ENCODE peak calls at places on chromosomes 13 and 19, in four cellular contexts. P is heart left ventricle, H is spleen, L is mammary epithelial cell. Z is an unnamed sample. For H3K4me1, the result is how much of the 10 kb centered on the place peaks cover.

GRCh38 chr13:44273991-44274810 is 99.4 kb upstream of the SERP2 start:
- DNase-seq in L (no peak), H (peak), P (no peak), Z (peak)

GRCh38 chr19:35869327-35870123 is 1.2 kb downstream of the APLP1 start:
- DNase-seq in P (peak), H (peak), L (peak), Z (peak)

GRCh38 chr19:33809960-33810359 is 13.3 kb downstream of the KCTD15 start:
- DNase-seq in P (no peak), H (peak), L (no peak), Z (no peak)

GRCh38 chr19:10805758-10806247 is 30.2 kb downstream of the TMED1 start:
- DNase-seq in P (no peak), H (no peak), L (no peak), Z (no peak)

GRCh38 chr13:86907116-86907515 is 764.1 kb upstream of the SLITRK5 start:
- DNase-seq in L (no peak), H (no peak), P (no peak), Z (no peak)

GRCh38 chr19:52748336-52748950 is 13.6 kb upstream of the ZNF611 start:
- DNase-seq in P (no peak), L (peak), H (no peak), Z (peak)

GRCh38 chr19:43526884-43527859 is at the start of gene ETHE1:
- DNase-seq in L (peak), H (peak), P (peak), Z (peak)

GRCh38 chr19:23436318-23436717 is 41.0 kb upstream of the ZNF91 start:
- DNase-seq in H (no peak), L (no peak), P (no peak), Z (peak)

GRCh38 chr13:42747399-42747873 is 33.9 kb upstream of the FAM216B start:
- DNase-seq in L (peak), P (no peak), H (no peak), Z (peak)

GRCh38 chr19:21202865-21203494 is 61.1 kb downstream of the ZNF431 start:
- DNase-seq in P (no peak), L (peak), H (no peak), Z (peak)

GRCh38 chr19:39127812-39128510 is 2.4 kb downstream of the PAK4 start:
- DNase-seq in L (no peak), P (no peak), H (no peak), Z (no peak)

GRCh38 chr19:36213793-36214387 is 575 bp downstream of the ZNF565 start:
- DNase-seq in P (no peak), H (no peak), L (no peak), Z (peak)

GRCh38 chr13:63209330-63210017 is 1793.8 kb upstream of the PCDH20 start:
- DNase-seq in L (no peak), H (no peak), P (no peak), Z (no peak)

GRCh38 chr13:50448535-50448981 is 394.9 kb downstream of the DLEU7 start:
- DNase-seq in L (peak), P (no peak), H (no peak), Z (peak)

GRCh38 chr13:19713186-19713965 is 69.4 kb downstream of the PSPC1 start:
- DNase-seq in H (no peak), L (peak), P (no peak), Z (peak)

GRCh38 chr19:55216461-55217198 is 7.3 kb upstream of the PTPRH start:
- DNase-seq in L (peak), P (peak), H (peak), Z (peak)

GRCh38 chr19:32178401-32178800 is 167.0 kb upstream of the ZNF507 start:
- DNase-seq in P (no peak), L (no peak), H (no peak), Z (no peak)

GRCh38 chr19:45146251-45146650 is 14.5 kb downstream of the NKPD1 start:
- DNase-seq in P (no peak), H (no peak), L (no peak), Z (no peak)

GRCh38 chr13:85379433-85379832 is 419.8 kb downstream of the SLITRK6 start:
- DNase-seq in P (no peak), L (no peak), H (no peak), Z (no peak)

GRCh38 chr19:58001895-58002369 is 688 bp downstream of the ZNF606 start:
- DNase-seq in H (no peak), L (no peak), P (no peak), Z (no peak)

GRCh38 chr19:11420429-11420893 is 1.3 kb upstream of the RGL3 start:
- DNase-seq in H (peak), L (no peak), P (peak), Z (no peak)

GRCh38 chr19:29783627-29784190 is 28.1 kb upstream of the CCNE1 start:
- DNase-seq in H (no peak), P (no peak), L (no peak), Z (no peak)

GRCh38 chr13:108962652-108963051 is 333.2 kb downstream of the MYO16 start:
- DNase-seq in P (no peak), H (no peak), L (no peak), Z (no peak)

DNA sequence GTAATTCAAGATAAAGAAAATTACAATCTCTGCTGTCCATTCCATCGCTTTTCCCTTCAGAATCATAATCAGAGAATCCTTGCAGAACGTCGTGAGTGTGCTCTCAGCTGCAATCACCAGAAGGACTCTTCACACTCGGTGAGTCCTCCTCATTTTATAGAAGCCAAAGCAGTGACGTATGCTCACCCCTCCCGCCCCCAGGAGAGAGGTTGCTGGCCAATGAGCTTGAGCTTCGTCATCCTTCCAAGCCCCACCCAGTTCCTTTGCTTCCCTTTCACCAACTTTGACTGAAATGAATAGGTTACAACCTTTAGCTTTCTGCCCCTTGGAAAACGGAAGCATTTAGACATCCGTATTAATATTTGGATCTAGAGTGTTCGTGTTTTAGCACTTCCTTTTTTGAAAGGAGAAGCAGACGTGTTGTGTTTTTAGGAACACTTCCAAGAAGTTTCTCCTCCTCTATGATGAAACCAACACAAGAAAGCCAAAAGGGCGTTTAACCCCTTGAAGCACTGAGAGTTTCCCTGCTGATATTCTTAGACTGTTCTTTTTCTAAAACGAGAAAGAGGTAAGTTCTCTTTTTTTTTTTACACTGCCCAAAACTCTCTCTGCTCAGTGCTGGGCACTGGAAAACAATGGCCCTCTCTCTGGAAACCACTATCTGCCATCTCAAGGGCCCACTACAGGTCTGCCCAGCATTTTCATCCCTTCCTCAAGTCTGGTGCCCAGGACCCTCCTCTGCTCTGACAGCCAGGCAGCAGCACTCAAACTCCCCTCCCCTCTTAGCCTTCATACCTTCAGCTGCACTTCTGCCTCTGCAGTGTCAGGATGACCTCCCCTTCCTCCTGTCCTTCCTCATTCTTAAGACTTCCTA is 44.3 kb upstream of the CEACAM21 start:
- DNase-seq in L (peak), P (peak), H (peak), Z (no peak)
- H3K4me1 ChIP-seq in L (under half), P (under half), H (half or more), Z (under half)

GRCh38 chr13:21849323-21849722 is 178.4 kb downstream of the FGF9 start:
- DNase-seq in H (no peak), P (no peak), L (peak), Z (peak)
- H3K4me3 ChIP-seq in H (no peak), P (no peak), L (no peak), Z (no peak)

GRCh38 chr13:51924756-51925544 is 63.2 kb downstream of the CCDC70 start:
- DNase-seq in L (no peak), H (no peak), P (no peak), Z (no peak)

GRCh38 chr13:51925865-51926527 is 64.2 kb downstream of the CCDC70 start:
- DNase-seq in H (no peak), P (no peak), L (no peak), Z (no peak)

GRCh38 chr13:51921790-51922740 is 60.3 kb downstream of the CCDC70 start:
- DNase-seq in P (no peak), H (no peak), L (no peak), Z (no peak)

GRCh38 chr13:51922771-51923480 is 61.2 kb downstream of the CCDC70 start:
- DNase-seq in H (no peak), P (no peak), L (no peak), Z (no peak)

GRCh38 chr13:51923983-51924539 is 62.3 kb downstream of the CCDC70 start:
- DNase-seq in H (no peak), P (no peak), L (no peak), Z (peak)
- TF ChIP-seq CTCF in H (no peak), P (no peak), L (peak), Z (peak)

GRCh38 chr13:28333204-28333900 is 161.6 kb downstream of the FLT1 start:
- DNase-seq in L (no peak), H (no peak), P (no peak), Z (no peak)
- H3K4me1 ChIP-seq in L (under half), H (under half), P (under half), Z (under half)

GRCh38 chr13:100589178-100589725 is 663 bp upstream of the GGACT start:
- DNase-seq in P (no peak), L (no peak), H (no peak), Z (no peak)
- H3K4me3 ChIP-seq in P (peak), L (peak), H (peak), Z (no peak)

GRCh38 chr13:36345438-36346221 is 564 bp downstream of the SPART start:
- DNase-seq in H (peak), P (peak), L (peak), Z (no peak)

GRCh38 chr13:36347826-36348225 is 1.6 kb upstream of the SPART start:
- DNase-seq in P (no peak), L (no peak), H (no peak), Z (no peak)

GRCh38 chr13:36344886-36345437 is 1.2 kb downstream of the SPART start:
- DNase-seq in H (no peak), P (no peak), L (peak), Z (no peak)

GRCh38 chr13:36344173-36344572 is 2.0 kb downstream of the SPART start:
- DNase-seq in L (peak), P (no peak), H (no peak), Z (no peak)

GRCh38 chr13:36346222-36347083 is at the start of gene SPART:
- DNase-seq in P (peak), L (peak), H (peak), Z (peak)
- TF ChIP-seq CTCF in P (peak), L (peak), H (peak), Z (peak)

DNA sequence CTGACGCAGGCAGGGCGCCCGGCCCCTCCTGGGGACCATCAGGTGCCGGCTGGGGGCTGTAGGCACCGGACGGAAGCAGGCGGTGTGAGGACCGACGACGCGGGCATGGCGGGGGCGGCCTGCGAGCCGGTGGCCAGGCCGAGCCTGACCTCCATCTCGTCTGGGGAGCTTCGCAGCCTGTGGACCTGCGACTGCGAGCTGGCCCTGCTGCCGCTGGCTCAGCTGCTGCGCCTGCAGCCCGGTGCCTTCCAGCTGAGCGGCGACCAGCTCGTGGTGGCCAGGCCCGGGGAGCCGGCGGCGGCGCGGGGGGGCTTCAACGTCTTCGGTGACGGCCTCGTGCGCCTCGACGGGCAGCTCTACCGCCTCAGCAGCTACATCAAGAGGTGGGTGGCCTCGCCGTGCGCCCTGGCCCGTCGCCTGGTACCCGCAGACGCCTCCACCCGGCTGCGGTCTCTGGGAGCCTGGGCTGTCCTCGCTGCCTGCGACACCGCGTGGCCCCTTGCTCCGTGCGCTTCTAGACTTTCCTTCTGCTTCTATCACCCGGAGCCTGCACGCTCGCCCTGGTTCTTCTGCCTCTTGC is 430 bp downstream of the MEDAG start:
- DNase-seq in P (no peak), L (no peak), H (no peak), Z (no peak)
- H3K4me1 ChIP-seq in P (under half), L (under half), H (under half), Z (under half)

GRCh38 chr19:574658-575526 is 2.5 kb downstream of the BSG start:
- DNase-seq in H (no peak), P (peak), L (no peak), Z (peak)
- H3K4me3 ChIP-seq in H (peak), P (peak), L (peak), Z (peak)